ENCODE peak calls at places on chromosomes 13 and 19, in eight cellular contexts. One of them, this sample, is unnamed.
A peak's percentile ranks its signal among the peaks of the same experiment; 100 is the strongest.

GRCh38 chr19:8196271-8196908 is 12.8 kb upstream of the CERS4 start:
- DNase-seq in cardiac muscle cell: no peak
- DNase-seq in Peyer's patch: no peak
- DNase-seq in B cell: peak; percentile 59
- DNase-seq in PC-3: no peak
- DNase-seq in AG10803: no peak
- DNase-seq in gastrocnemius medialis: no peak
- DNase-seq in transverse colon: no peak
- DNase-seq in this sample: no peak

GRCh38 chr19:13979686-13980085 is 26.4 kb downstream of the RFX1 start:
- DNase-seq in cardiac muscle cell: no peak
- DNase-seq in Peyer's patch: no peak
- DNase-seq in B cell: no peak
- DNase-seq in PC-3: no peak
- DNase-seq in AG10803: no peak
- DNase-seq in gastrocnemius medialis: no peak
- DNase-seq in transverse colon: no peak
- DNase-seq in this sample: no peak

GRCh38 chr19:18995804-18996241 is 37.5 kb downstream of the SUGP2 start:
- DNase-seq in cardiac muscle cell: peak; percentile 71
- DNase-seq in Peyer's patch: no peak
- DNase-seq in B cell: no peak
- DNase-seq in PC-3: peak; percentile 70
- DNase-seq in AG10803: peak; percentile 86
- DNase-seq in gastrocnemius medialis: no peak
- DNase-seq in transverse colon: peak; percentile 17
- DNase-seq in this sample: peak; percentile 30

GRCh38 chr13:84297246-84297645 is 415.0 kb upstream of the SLITRK1 start:
- DNase-seq in cardiac muscle cell: no peak
- DNase-seq in Peyer's patch: no peak
- DNase-seq in B cell: no peak
- DNase-seq in PC-3: no peak
- DNase-seq in AG10803: no peak
- DNase-seq in gastrocnemius medialis: no peak
- DNase-seq in transverse colon: no peak
- DNase-seq in this sample: no peak

GRCh38 chr13:40787062-40787461 is 2.3 kb upstream of the SLC25A15 start:
- DNase-seq in cardiac muscle cell: no peak
- DNase-seq in Peyer's patch: no peak
- DNase-seq in B cell: no peak
- DNase-seq in PC-3: no peak
- DNase-seq in AG10803: peak; percentile 34
- DNase-seq in gastrocnemius medialis: no peak
- DNase-seq in transverse colon: no peak
- DNase-seq in this sample: peak; percentile 25

GRCh38 chr19:58229255-58229639 is 533 bp downstream of the ZNF544 start:
- DNase-seq in cardiac muscle cell: peak; percentile 36
- DNase-seq in Peyer's patch: no peak
- DNase-seq in B cell: no peak
- DNase-seq in PC-3: peak; percentile 50
- DNase-seq in AG10803: no peak
- DNase-seq in gastrocnemius medialis: no peak
- DNase-seq in transverse colon: no peak
- DNase-seq in this sample: peak; percentile 45

GRCh38 chr19:44719262-44719701 is 20.3 kb downstream of the CEACAM16 start:
- DNase-seq in cardiac muscle cell: no peak
- DNase-seq in Peyer's patch: no peak
- DNase-seq in B cell: no peak
- DNase-seq in PC-3: no peak
- DNase-seq in AG10803: no peak
- DNase-seq in gastrocnemius medialis: no peak
- DNase-seq in transverse colon: no peak
- DNase-seq in this sample: no peak

GRCh38 chr13:48304132-48304876 is 753 bp downstream of the RB1 start:
- DNase-seq in cardiac muscle cell: peak; percentile 49
- DNase-seq in Peyer's patch: peak; percentile 53
- DNase-seq in B cell: peak; percentile 86
- DNase-seq in PC-3: peak; percentile 29
- DNase-seq in AG10803: peak; percentile 52
- DNase-seq in gastrocnemius medialis: peak; percentile 13
- DNase-seq in transverse colon: peak; percentile 57
- DNase-seq in this sample: peak; percentile 40

GRCh38 chr13:101706651-101707050 is 254.2 kb downstream of the ITGBL1 start:
- DNase-seq in cardiac muscle cell: no peak
- DNase-seq in Peyer's patch: no peak
- DNase-seq in B cell: no peak
- DNase-seq in PC-3: peak; percentile 71
- DNase-seq in AG10803: peak; percentile 99
- DNase-seq in gastrocnemius medialis: no peak
- DNase-seq in transverse colon: peak; percentile 8
- DNase-seq in this sample: peak; percentile 41

GRCh38 chr13:66950666-66951065 is 279.5 kb downstream of the PCDH9 start:
- DNase-seq in cardiac muscle cell: no peak
- DNase-seq in Peyer's patch: no peak
- DNase-seq in B cell: no peak
- DNase-seq in PC-3: no peak
- DNase-seq in AG10803: no peak
- DNase-seq in gastrocnemius medialis: no peak
- DNase-seq in transverse colon: no peak
- DNase-seq in this sample: no peak

GRCh38 chr13:106986033-106986484 is 418.1 kb upstream of the ARGLU1 start:
- DNase-seq in cardiac muscle cell: peak; percentile 28
- DNase-seq in Peyer's patch: no peak
- DNase-seq in B cell: no peak
- DNase-seq in PC-3: no peak
- DNase-seq in AG10803: peak; percentile 47
- DNase-seq in gastrocnemius medialis: no peak
- DNase-seq in transverse colon: no peak
- DNase-seq in this sample: no peak

GRCh38 chr13:73531014-73531413 is 472.2 kb downstream of the KLF5 start:
- DNase-seq in cardiac muscle cell: no peak
- DNase-seq in Peyer's patch: no peak
- DNase-seq in B cell: no peak
- DNase-seq in PC-3: no peak
- DNase-seq in AG10803: no peak
- DNase-seq in gastrocnemius medialis: peak; percentile 56
- DNase-seq in transverse colon: no peak
- DNase-seq in this sample: no peak

GRCh38 chr19:12815088-12815487 is 8.7 kb downstream of the RNASEH2A start:
- DNase-seq in cardiac muscle cell: no peak
- DNase-seq in Peyer's patch: no peak
- DNase-seq in B cell: no peak
- DNase-seq in PC-3: no peak
- DNase-seq in AG10803: no peak
- DNase-seq in gastrocnemius medialis: no peak
- DNase-seq in transverse colon: no peak
- DNase-seq in this sample: no peak

GRCh38 chr13:23645851-23646250 is 75.6 kb downstream of the TNFRSF19 start:
- DNase-seq in cardiac muscle cell: no peak
- DNase-seq in Peyer's patch: no peak
- DNase-seq in B cell: no peak
- DNase-seq in PC-3: no peak
- DNase-seq in AG10803: no peak
- DNase-seq in gastrocnemius medialis: no peak
- DNase-seq in transverse colon: no peak
- DNase-seq in this sample: no peak

GRCh38 chr19:963401-964022 is 20.6 kb upstream of the WDR18 start:
- DNase-seq in cardiac muscle cell: no peak
- DNase-seq in Peyer's patch: no peak
- DNase-seq in B cell: no peak
- DNase-seq in PC-3: no peak
- DNase-seq in AG10803: no peak
- DNase-seq in gastrocnemius medialis: no peak
- DNase-seq in transverse colon: no peak
- DNase-seq in this sample: no peak

GRCh38 chr19:31759359-31759758 is 410.1 kb upstream of the TSHZ3 start:
- DNase-seq in cardiac muscle cell: no peak
- DNase-seq in Peyer's patch: no peak
- DNase-seq in B cell: no peak
- DNase-seq in PC-3: no peak
- DNase-seq in AG10803: no peak
- DNase-seq in gastrocnemius medialis: no peak
- DNase-seq in transverse colon: no peak
- DNase-seq in this sample: no peak

GRCh38 chr19:3224346-3225325 is at the start of gene CELF5:
- DNase-seq in cardiac muscle cell: peak; percentile 81
- DNase-seq in Peyer's patch: no peak
- DNase-seq in B cell: peak; percentile 77
- DNase-seq in PC-3: peak; percentile 30
- DNase-seq in AG10803: peak; percentile 11
- DNase-seq in gastrocnemius medialis: no peak
- DNase-seq in transverse colon: peak; percentile 53
- DNase-seq in this sample: peak; percentile 58

GRCh38 chr13:36666482-36667264 is 7.1 kb upstream of the SERTM1 start:
- DNase-seq in cardiac muscle cell: no peak
- DNase-seq in Peyer's patch: no peak
- DNase-seq in B cell: no peak
- DNase-seq in PC-3: no peak
- DNase-seq in AG10803: no peak
- DNase-seq in gastrocnemius medialis: no peak
- DNase-seq in transverse colon: no peak
- DNase-seq in this sample: no peak

GRCh38 chr13:50393641-50394040 is 378.4 kb downstream of the KCNRG start:
- DNase-seq in cardiac muscle cell: peak; percentile 67
- DNase-seq in Peyer's patch: no peak
- DNase-seq in B cell: no peak
- DNase-seq in PC-3: no peak
- DNase-seq in AG10803: no peak
- DNase-seq in gastrocnemius medialis: no peak
- DNase-seq in transverse colon: no peak
- DNase-seq in this sample: no peak

DNA sequence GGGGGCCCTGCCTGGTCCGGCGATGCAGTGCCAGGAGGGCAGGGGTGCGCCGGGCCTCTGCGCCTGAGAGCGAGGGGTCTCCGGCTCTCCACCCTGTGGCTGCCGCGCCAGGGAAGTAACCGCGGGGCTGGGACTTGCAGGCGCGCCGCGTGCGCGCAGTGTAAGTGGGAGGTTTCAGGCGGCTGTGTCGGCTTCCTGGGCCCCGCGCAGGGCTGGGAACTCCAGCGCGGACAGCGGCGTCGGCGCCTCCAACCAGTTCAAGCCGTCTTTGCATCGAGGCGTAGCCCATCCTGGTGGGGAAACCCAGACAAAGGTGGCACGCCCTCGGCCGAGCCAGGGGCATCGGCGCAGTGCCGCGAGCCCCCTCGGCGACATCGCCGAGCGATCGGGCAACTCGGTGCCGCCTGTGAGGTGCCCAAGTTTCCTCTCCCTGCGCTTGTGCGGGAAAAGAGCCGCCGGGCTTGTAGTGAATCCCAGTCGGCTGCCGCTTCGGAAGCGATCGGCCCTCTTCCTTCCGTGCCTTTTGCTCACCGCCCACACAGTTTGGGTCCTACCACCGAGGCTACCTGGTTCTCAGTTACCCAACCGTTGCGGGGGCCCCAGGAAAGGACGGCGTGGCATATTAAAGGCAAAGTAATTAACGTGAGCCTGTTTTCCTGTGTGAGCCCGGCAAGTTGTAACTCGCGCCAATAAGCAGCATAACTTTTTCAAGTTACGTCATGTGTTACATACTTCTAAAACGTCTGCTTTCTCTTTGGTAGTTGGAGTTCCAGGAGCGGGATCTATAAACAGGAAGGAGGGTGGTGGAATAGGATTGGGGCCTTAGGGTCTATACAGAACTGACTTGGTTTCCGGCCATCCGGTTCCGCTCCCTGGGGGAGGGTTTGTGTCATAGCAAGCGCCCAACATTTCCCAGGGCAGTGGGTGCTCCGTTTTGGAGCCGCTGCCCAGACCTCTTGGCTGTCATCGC is 1.2 kb downstream of the LRCH1 start:
- DNase-seq in cardiac muscle cell: peak; percentile 84
- DNase-seq in Peyer's patch: peak; percentile 81
- DNase-seq in B cell: peak; percentile 87
- DNase-seq in PC-3: peak; percentile 78
- DNase-seq in AG10803: peak; percentile 78
- DNase-seq in gastrocnemius medialis: peak; percentile 23
- DNase-seq in transverse colon: peak; percentile 78
- DNase-seq in this sample: peak; percentile 82
- TF ChIP-seq CTCF in cardiac muscle cell: peak; percentile 18
- TF ChIP-seq CTCF in Peyer's patch: peak; percentile 32
- TF ChIP-seq CTCF in B cell: peak; percentile 35
- TF ChIP-seq CTCF in PC-3: no peak
- TF ChIP-seq CTCF in AG10803: peak; percentile 36
- TF ChIP-seq CTCF in gastrocnemius medialis: no peak
- TF ChIP-seq CTCF in transverse colon: peak; percentile 31
- TF ChIP-seq CTCF in this sample: no peak

GRCh38 chr13:103812558-103812957 is 746.3 kb upstream of the SLC10A2 start:
- DNase-seq in cardiac muscle cell: no peak
- DNase-seq in Peyer's patch: no peak
- DNase-seq in B cell: no peak
- DNase-seq in PC-3: no peak
- DNase-seq in AG10803: no peak
- DNase-seq in gastrocnemius medialis: no peak
- DNase-seq in transverse colon: no peak
- DNase-seq in this sample: no peak
- TF ChIP-seq CTCF in cardiac muscle cell: no peak
- TF ChIP-seq CTCF in Peyer's patch: no peak
- TF ChIP-seq CTCF in B cell: no peak
- TF ChIP-seq CTCF in PC-3: no peak
- TF ChIP-seq CTCF in AG10803: no peak
- TF ChIP-seq CTCF in gastrocnemius medialis: no peak
- TF ChIP-seq CTCF in transverse colon: no peak
- TF ChIP-seq CTCF in this sample: no peak

DNA sequence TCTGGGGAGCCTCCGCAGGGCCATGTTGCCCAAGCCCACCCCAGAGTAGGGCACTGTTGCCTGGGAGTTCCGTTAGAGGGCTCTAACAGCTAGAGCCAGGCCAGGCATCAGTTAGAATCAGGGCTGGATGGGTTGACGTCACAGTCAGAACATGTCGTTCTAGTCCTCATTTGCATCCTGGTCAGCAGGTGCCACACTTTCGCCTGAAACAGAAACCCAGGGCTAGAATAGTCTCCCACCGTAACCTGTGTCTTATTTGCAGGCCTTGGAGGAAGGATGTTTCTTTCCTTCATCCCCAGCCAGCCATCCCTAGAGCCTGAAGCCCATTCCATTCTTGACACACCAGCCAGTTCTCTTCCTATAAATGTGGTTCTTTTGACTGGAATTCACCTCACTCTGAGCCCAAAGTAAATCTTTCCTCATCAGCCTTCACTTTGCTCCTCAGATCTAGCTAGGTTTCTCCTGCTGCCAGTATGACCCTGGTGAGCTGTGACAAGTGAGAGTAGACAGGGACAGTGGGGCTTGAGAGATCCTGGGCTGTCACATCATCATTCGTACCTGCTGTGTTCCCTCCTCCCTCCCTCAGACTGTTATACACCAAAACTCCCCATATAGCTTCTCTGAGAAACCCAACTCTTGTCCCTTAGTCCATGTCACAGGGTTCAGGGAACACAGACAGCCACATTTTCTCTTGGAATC is 12.2 kb upstream of the CCDC97 start:
- DNase-seq in cardiac muscle cell: no peak
- DNase-seq in Peyer's patch: peak; percentile 20
- DNase-seq in B cell: peak; percentile 83
- DNase-seq in PC-3: no peak
- DNase-seq in AG10803: no peak
- DNase-seq in gastrocnemius medialis: no peak
- DNase-seq in transverse colon: peak; percentile 71
- DNase-seq in this sample: peak; percentile 31
- TF ChIP-seq CTCF in cardiac muscle cell: no peak
- TF ChIP-seq CTCF in Peyer's patch: no peak
- TF ChIP-seq CTCF in B cell: peak; percentile 21
- TF ChIP-seq CTCF in PC-3: no peak
- TF ChIP-seq CTCF in AG10803: no peak
- TF ChIP-seq CTCF in gastrocnemius medialis: no peak
- TF ChIP-seq CTCF in transverse colon: no peak
- TF ChIP-seq CTCF in this sample: no peak

GRCh38 chr13:39676315-39676876 is 20.9 kb downstream of the COG6 start:
- DNase-seq in cardiac muscle cell: peak; percentile 60
- DNase-seq in Peyer's patch: no peak
- DNase-seq in B cell: peak; percentile 54
- DNase-seq in PC-3: peak; percentile 67
- DNase-seq in AG10803: peak; percentile 49
- DNase-seq in gastrocnemius medialis: no peak
- DNase-seq in transverse colon: no peak
- DNase-seq in this sample: peak; percentile 44
- TF ChIP-seq CTCF in cardiac muscle cell: peak; percentile 48
- TF ChIP-seq CTCF in Peyer's patch: peak; percentile 47
- TF ChIP-seq CTCF in B cell: peak; percentile 75
- TF ChIP-seq CTCF in PC-3: peak; percentile 58
- TF ChIP-seq CTCF in AG10803: peak; percentile 57
- TF ChIP-seq CTCF in gastrocnemius medialis: peak; percentile 15
- TF ChIP-seq CTCF in transverse colon: peak; percentile 40
- TF ChIP-seq CTCF in this sample: peak; percentile 68

This sample was measured in activated CD8-positive, alpha-beta T cell treated with anti-CD3 and anti-CD28 coated beads for 36 hours.